ENCODE peak calls at places on chromosomes 12 and 14, in seven cellular contexts. A, B, Z, O, S, Y and I are unnamed samples.

GRCh38 chr14:96052541-96053105 is 13.5 kb downstream of the C14orf132 start:
- DNase-seq in A (no peak), B (no peak), Z (no peak), O (no peak), S (no peak), Y (no peak), I (no peak)

GRCh38 chr14:24377660-24378059 is 9.7 kb downstream of the NFATC4 start:
- DNase-seq in A (no peak), B (no peak), Z (no peak), O (no peak), S (no peak), Y (no peak), I (no peak)

GRCh38 chr12:52648012-52648550 is 3.9 kb downstream of the KRT2 start:
- DNase-seq in A (no peak), B (no peak), Z (no peak), O (no peak), S (no peak), Y (no peak), I (no peak)

GRCh38 chr12:126937431-126937830 is 1329.5 kb upstream of the TMEM132C start:
- DNase-seq in A (no peak), B (no peak), Z (no peak), O (no peak), S (no peak), Y (no peak), I (no peak)

GRCh38 chr12:120242275-120242799 is 23.2 kb downstream of the PXN start:
- DNase-seq in A (no peak), B (no peak), Z (peak), O (no peak), S (peak), Y (no peak), I (no peak)

GRCh38 chr12:93415723-93416464 is 25.9 kb downstream of the UBE2N start:
- DNase-seq in A (peak), B (peak), Z (no peak), O (no peak), S (no peak), Y (no peak), I (no peak)

GRCh38 chr12:116443706-116444589 is 115.2 kb upstream of the MAP1LC3B2 start:
- DNase-seq in A (no peak), B (no peak), Z (no peak), O (no peak), S (no peak), Y (peak), I (no peak)

GRCh38 chr12:51970904-51971646 is 19.6 kb downstream of the ACVR1B start:
- DNase-seq in A (no peak), B (no peak), Z (no peak), O (peak), S (no peak), Y (no peak), I (no peak)

GRCh38 chr12:60345442-60345841 is 749.6 kb downstream of the SLC16A7 start:
- DNase-seq in A (no peak), B (no peak), Z (no peak), O (no peak), S (no peak), Y (no peak), I (no peak)

GRCh38 chr12:45268672-45269406 is 52.9 kb downstream of the ANO6 start:
- DNase-seq in A (peak), B (peak), Z (peak), O (no peak), S (peak), Y (peak), I (peak)

GRCh38 chr14:104314251-104314941 is 176.0 kb downstream of the KIF26A start:
- DNase-seq in A (no peak), B (no peak), Z (no peak), O (no peak), S (peak), Y (peak), I (no peak)

GRCh38 chr12:104334581-104334980 is 31.0 kb downstream of the EID3 start:
- DNase-seq in A (no peak), B (no peak), Z (no peak), O (no peak), S (no peak), Y (no peak), I (no peak)

GRCh38 chr12:93741741-93742085 is 64.5 kb downstream of the CRADD start:
- DNase-seq in A (no peak), B (no peak), Z (no peak), O (no peak), S (no peak), Y (peak), I (no peak)

GRCh38 chr12:943051-943450 is 6.4 kb downstream of the RAD52 start:
- DNase-seq in A (no peak), B (no peak), Z (peak), O (no peak), S (peak), Y (no peak), I (no peak)

GRCh38 chr14:51093371-51094281 is 1.3 kb downstream of the TRIM9 start:
- DNase-seq in A (no peak), B (no peak), Z (no peak), O (no peak), S (no peak), Y (peak), I (no peak)

GRCh38 chr12:38880288-38880687 is 25.1 kb downstream of the CPNE8 start:
- DNase-seq in A (no peak), B (no peak), Z (no peak), O (peak), S (no peak), Y (no peak), I (no peak)

GRCh38 chr12:76763746-76764675 is at the start of gene ZDHHC17:
- DNase-seq in A (peak), B (peak), Z (peak), O (peak), S (peak), Y (peak), I (peak)

GRCh38 chr12:1872448-1872847 is 46.0 kb downstream of the CACNA2D4 start:
- DNase-seq in A (no peak), B (no peak), Z (no peak), O (no peak), S (no peak), Y (no peak), I (no peak)

GRCh38 chr14:54901380-54902142 is 1.1 kb downstream of the GCH1 start:
- DNase-seq in A (no peak), B (no peak), Z (peak), O (no peak), S (no peak), Y (no peak), I (no peak)

GRCh38 chr12:22529281-22530060 is 14.9 kb downstream of the C2CD5 start:
- DNase-seq in A (peak), B (no peak), Z (no peak), O (no peak), S (no peak), Y (no peak), I (no peak)

GRCh38 chr14:78605065-78605762 is 435.0 kb downstream of the NRXN3 start:
- DNase-seq in A (no peak), B (no peak), Z (no peak), O (no peak), S (no peak), Y (no peak), I (no peak)

GRCh38 chr12:56763753-56764657 is 881 bp downstream of the HSD17B6 start:
- DNase-seq in A (peak), B (peak), Z (no peak), O (no peak), S (no peak), Y (no peak), I (no peak)

GRCh38 chr12:105588126-105588525 is 257.6 kb downstream of the C12orf75 start:
- DNase-seq in A (no peak), B (no peak), Z (no peak), O (no peak), S (no peak), Y (no peak), I (no peak)

GRCh38 chr12:107912421-107913004 is 138.0 kb downstream of the ASCL4 start:
- DNase-seq in A (no peak), B (no peak), Z (no peak), O (no peak), S (no peak), Y (no peak), I (no peak)

GRCh38 chr14:79598339-79598738 is 613.0 kb downstream of the DIO2 start:
- DNase-seq in A (no peak), B (peak), Z (no peak), O (no peak), S (no peak), Y (no peak), I (no peak)

GRCh38 chr14:59346796-59347510 is 118.2 kb downstream of the GPR135 start:
- DNase-seq in A (no peak), B (no peak), Z (no peak), O (no peak), S (no peak), Y (no peak), I (no peak)

GRCh38 chr12:43336962-43337555 is 214.9 kb downstream of the ADAMTS20 start:
- DNase-seq in A (no peak), B (no peak), Z (no peak), O (no peak), S (no peak), Y (no peak), I (no peak)

GRCh38 chr12:130953783-130954543 is at the start of gene ADGRD1:
- DNase-seq in A (no peak), B (no peak), Z (peak), O (no peak), S (peak), Y (peak), I (no peak)

GRCh38 chr12:32074432-32074831 is 32.2 kb upstream of the BICD1 start:
- DNase-seq in A (no peak), B (no peak), Z (no peak), O (no peak), S (no peak), Y (no peak), I (no peak)

GRCh38 chr14:80926706-80927384 is 14.7 kb downstream of the CEP128 start:
- DNase-seq in A (no peak), B (peak), Z (peak), O (no peak), S (no peak), Y (no peak), I (no peak)

GRCh38 chr12:20415641-20416040 is 47.3 kb downstream of the PDE3A start:
- DNase-seq in A (no peak), B (no peak), Z (no peak), O (no peak), S (no peak), Y (no peak), I (no peak)

GRCh38 chr12:32027684-32028355 is 68.6 kb downstream of the RESF1 start:
- DNase-seq in A (no peak), B (no peak), Z (no peak), O (no peak), S (no peak), Y (no peak), I (no peak)

GRCh38 chr14:102234331-102235264 is 70.4 kb downstream of the MOK start:
- DNase-seq in A (no peak), B (no peak), Z (no peak), O (no peak), S (no peak), Y (no peak), I (no peak)

GRCh38 chr14:102231476-102232347 is 73.3 kb downstream of the MOK start:
- DNase-seq in A (no peak), B (no peak), Z (no peak), O (no peak), S (no peak), Y (no peak), I (no peak)

GRCh38 chr14:102230481-102231210 is 74.3 kb downstream of the MOK start:
- DNase-seq in A (no peak), B (no peak), Z (no peak), O (no peak), S (no peak), Y (no peak), I (no peak)

GRCh38 chr14:102233081-102233480 is 71.9 kb downstream of the MOK start:
- DNase-seq in A (no peak), B (no peak), Z (no peak), O (no peak), S (no peak), Y (no peak), I (no peak)

DNA sequence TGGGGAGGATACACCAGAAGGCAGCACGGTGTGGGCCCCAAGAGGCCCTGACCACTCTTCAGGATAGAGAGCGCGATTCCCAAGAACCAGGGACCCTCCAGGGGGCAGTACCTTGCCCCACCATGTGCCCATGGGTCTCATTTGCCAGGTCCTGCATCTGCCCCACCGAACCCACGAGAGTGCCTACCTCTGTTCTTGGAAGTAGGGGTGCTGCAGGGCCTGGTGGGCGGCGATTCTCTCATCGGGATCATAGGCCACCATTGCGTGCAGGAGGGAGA is 72.7 kb downstream of the MOK start:
- DNase-seq in A (no peak), B (no peak), Z (no peak), O (no peak), S (no peak), Y (no peak), I (no peak)
- TF ChIP-seq CTCF in A (no peak), B (no peak), Z (no peak), O (no peak), S (no peak), Y (no peak), I (no peak)

GRCh38 chr12:27796093-27796492 is 16.1 kb upstream of the MANSC4 start:
- DNase-seq in A (no peak), B (no peak), Z (no peak), O (no peak), S (no peak), Y (no peak), I (no peak)
- H3K4me3 ChIP-seq in A (no peak), B (no peak), Z (no peak), O (no peak), S (no peak), Y (no peak), I (no peak)

GRCh38 chr14:89374908-89375307 is 42.1 kb downstream of the FOXN3 start:
- DNase-seq in A (no peak), B (no peak), Z (no peak), O (no peak), S (no peak), Y (no peak), I (no peak)

GRCh38 chr14:89371600-89371999 is 45.4 kb downstream of the FOXN3 start:
- DNase-seq in A (no peak), B (no peak), Z (no peak), O (no peak), S (no peak), Y (peak), I (no peak)

GRCh38 chr14:89370781-89371180 is 46.3 kb downstream of the FOXN3 start:
- DNase-seq in A (no peak), B (no peak), Z (no peak), O (no peak), S (no peak), Y (no peak), I (no peak)

GRCh38 chr14:89372156-89372555 is 44.9 kb downstream of the FOXN3 start:
- DNase-seq in A (no peak), B (no peak), Z (no peak), O (no peak), S (no peak), Y (no peak), I (no peak)

GRCh38 chr14:89373185-89373584 is 43.8 kb downstream of the FOXN3 start:
- DNase-seq in A (no peak), B (no peak), Z (no peak), O (no peak), S (no peak), Y (no peak), I (no peak)
- TF ChIP-seq CTCF in A (no peak), B (no peak), Z (no peak), O (no peak), S (no peak), Y (no peak), I (no peak)

GRCh38 chr12:68932123-68932700 is 759 bp downstream of the CPM start:
- DNase-seq in A (no peak), B (no peak), Z (no peak), O (peak), S (no peak), Y (no peak), I (no peak)
- H3K4me3 ChIP-seq in A (peak), B (peak), Z (peak), O (peak), S (peak), Y (peak), I (peak)

DNA sequence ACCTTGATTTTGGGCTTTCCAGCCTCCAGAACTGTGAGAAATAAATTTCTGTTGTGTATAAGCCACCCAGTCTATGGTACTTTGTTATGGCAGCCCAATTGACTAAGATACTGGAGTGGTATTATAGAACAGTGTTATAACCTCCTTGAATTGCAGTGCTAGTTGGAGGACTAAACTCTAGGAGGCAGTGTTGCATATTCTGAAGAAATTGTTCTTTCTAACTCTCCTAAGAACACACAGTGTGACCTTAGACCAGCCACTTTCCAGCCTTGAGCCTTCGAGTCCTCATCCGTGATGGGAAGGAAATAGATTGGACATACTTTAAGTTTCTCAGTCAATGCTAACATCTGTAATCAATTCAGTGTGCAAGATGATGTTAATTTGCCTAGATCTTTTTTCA is 22.4 kb upstream of the LRRC10 start:
- DNase-seq in A (no peak), B (no peak), Z (no peak), O (no peak), S (no peak), Y (no peak), I (no peak)
- TF ChIP-seq CTCF in A (no peak), B (peak), Z (no peak), O (no peak), S (no peak), Y (no peak), I (peak)